ENCODE peak calls at places on chromosomes 4 and X, in six cellular contexts. W is stimulated activated CD4-positive, alpha-beta T cell treated with anti-CD3 and anti-CD28 coated beads, Interleukin-4, amount 100 ng/mL, for 48 hours; Z is nephron progenitor cell; F is NCI-H1417; B is GDM1; S is naive thymus-derived CD8-positive, alpha-beta T cell. K is an unnamed sample.

GRCh38 chrX:71995122-71995521 is 84.5 kb downstream of the NHSL2 start:
- DNase-seq in W (no peak), Z (no peak), F (no peak), B (no peak), S (no peak), K (no peak)

GRCh38 chr4:159077702-159078495 is 25.0 kb upstream of the RAPGEF2 start:
- DNase-seq in W (no peak), Z (no peak), F (peak; percentile 20), B (no peak), S (no peak), K (no peak)

GRCh38 chrX:55777596-55777995 is 60.0 kb downstream of the RRAGB start:
- DNase-seq in W (no peak), Z (no peak), F (no peak), B (no peak), S (no peak), K (no peak)

GRCh38 chr4:4759883-4760282 is 99.6 kb upstream of the MSX1 start:
- DNase-seq in W (no peak), Z (no peak), F (no peak), B (no peak), S (no peak), K (no peak)

GRCh38 chr4:55312491-55313101 is 33.4 kb upstream of the SRD5A3 start:
- DNase-seq in W (no peak), Z (peak; percentile 5), F (peak; percentile 33), B (no peak), S (no peak), K (peak; percentile 46)

GRCh38 chrX:145825896-145826295 is 8.3 kb downstream of the SLITRK2 start:
- DNase-seq in W (no peak), Z (no peak), F (peak; percentile 15), B (no peak), S (no peak), K (no peak)

GRCh38 chr4:185716008-185716976 is 95.7 kb downstream of the SORBS2 start:
- DNase-seq in W (no peak), Z (peak; percentile 24), F (peak; percentile 25), B (no peak), S (no peak), K (peak; percentile 69)

GRCh38 chr4:23788460-23788859 is 101.4 kb downstream of the PPARGC1A start:
- DNase-seq in W (no peak), Z (no peak), F (peak; percentile 55), B (no peak), S (no peak), K (no peak)

GRCh38 chr4:27357283-27357682 is 496.6 kb downstream of the STIM2 start:
- DNase-seq in W (no peak), Z (no peak), F (peak; percentile 60), B (no peak), S (no peak), K (no peak)

GRCh38 chrX:148310402-148311200 is 189.8 kb upstream of the AFF2 start:
- DNase-seq in W (peak; percentile 12), Z (no peak), F (no peak), B (no peak), S (no peak), K (no peak)

GRCh38 chrX:33970028-33970932 is 161.8 kb downstream of the FAM47A start:
- DNase-seq in W (no peak), Z (peak; percentile 4), F (peak; percentile 32), B (no peak), S (no peak), K (peak; percentile 17)

GRCh38 chrX:129945131-129945530 is 37.3 kb upstream of the BCORL1 start:
- DNase-seq in W (no peak), Z (no peak), F (no peak), B (no peak), S (no peak), K (no peak)

GRCh38 chr4:110823251-110823650 is 200.4 kb upstream of the PITX2 start:
- DNase-seq in W (no peak), Z (no peak), F (no peak), B (no peak), S (no peak), K (no peak)

GRCh38 chrX:154775611-154776349 is 13.1 kb downstream of the DKC1 start:
- DNase-seq in W (no peak), Z (no peak), F (no peak), B (peak; percentile 35), S (no peak), K (no peak)

GRCh38 chrX:127058220-127058619 is 238.7 kb downstream of the PRR32 start:
- DNase-seq in W (no peak), Z (no peak), F (no peak), B (no peak), S (no peak), K (no peak)

GRCh38 chrX:47543496-47543895 is 17.5 kb upstream of the ARAF start:
- DNase-seq in W (no peak), Z (no peak), F (no peak), B (no peak), S (no peak), K (no peak)

K was measured in upper lobe of left lung.